ENCODE peak calls at places on chromosomes 16 and 17, in five cellular contexts. T, G, C, P and B are unnamed samples.

GRCh38 chr17:66787914-66788313 is 47.0 kb upstream of the CACNG5 start:
- DNase-seq in P (no peak), T (no peak), G (no peak), C (no peak), B (no peak)

GRCh38 chr16:68948230-68948910 is 105.0 kb downstream of the TANGO6 start:
- DNase-seq in C (no peak), G (no peak), P (no peak), T (no peak), B (no peak)

GRCh38 chr17:76384222-76384986 is at the start of gene SPHK1:
- DNase-seq in G (peak), T (peak), P (peak), C (peak), B (no peak)

GRCh38 chr16:56311208-56312027 is 113.9 kb downstream of the AMFR start:
- DNase-seq in T (no peak), P (no peak), G (no peak), C (no peak), B (no peak)

GRCh38 chr17:46785696-46786095 is 32.8 kb downstream of the WNT3 start:
- DNase-seq in C (no peak), G (no peak), P (no peak), T (no peak), B (no peak)

GRCh38 chr17:77354721-77355455 is 214.1 kb downstream of the SEC14L1 start:
- DNase-seq in T (no peak), C (peak), P (no peak), G (no peak), B (no peak)

GRCh38 chr17:47949951-47950350 is 7.7 kb downstream of the PRR15L start:
- DNase-seq in P (no peak), T (no peak), G (no peak), C (peak), B (no peak)

GRCh38 chr17:39939588-39940419 is 12.3 kb downstream of the LRRC3C start:
- DNase-seq in T (no peak), G (peak), C (no peak), P (no peak), B (no peak)

GRCh38 chr17:7882629-7883028 is 6.0 kb upstream of the CHD3 start:
- DNase-seq in G (no peak), P (no peak), T (no peak), C (no peak), B (no peak)